ENCODE peak calls at places on chromosome 22, in seven cellular contexts. N is aorta; P is NCI-H2171 treated with DMSO at 0.1 percent for 48 hours; W is adipocyte; C is HS-27A; S is fibroblast of mammary gland; R is stimulated activated CD4-positive, alpha-beta T cell treated with anti-CD3 and anti-CD28 coated beads, Interleukin-4, amount 100 ng/mL, for 4 hours. G is an unnamed sample.

GRCh38 chr22:28955817-28956216 is 72.4 kb downstream of the ZNRF3 start:
- DNase-seq in N (no peak), R (peak), W (no peak), C (no peak), S (peak), P (peak), G (no peak)

GRCh38 chr22:42519544-42520237 is at the start of gene RRP7A:
- DNase-seq in P (peak), N (peak), W (peak), R (peak), C (no peak), S (peak), G (peak)

GRCh38 chr22:20524004-20524481 is 16.6 kb downstream of the MED15 start:
- DNase-seq in C (no peak), N (no peak), P (peak), S (no peak), R (no peak), W (no peak), G (no peak)

GRCh38 chr22:36110306-36110791 is 50.2 kb downstream of the APOL3 start:
- DNase-seq in W (no peak), P (no peak), S (no peak), C (no peak), N (peak), R (no peak), G (no peak)

GRCh38 chr22:49340406-49340805 is 487.3 kb downstream of the BRD1 start:
- DNase-seq in C (no peak), W (no peak), P (no peak), N (no peak), S (no peak), R (no peak), G (peak)

GRCh38 chr22:38429460-38430128 is 25.4 kb downstream of the KCNJ4 start:
- DNase-seq in P (peak), N (no peak), W (peak), C (no peak), R (no peak), S (no peak), G (no peak)

GRCh38 chr22:33076368-33076767 is 18.2 kb upstream of the SYN3 start:
- DNase-seq in C (no peak), W (peak), R (no peak), P (no peak), N (no peak), S (peak), G (no peak)

GRCh38 chr22:26905076-26905475 is 247.7 kb downstream of the MIAT start:
- DNase-seq in P (no peak), W (no peak), C (no peak), N (no peak), R (no peak), S (no peak), G (no peak)

GRCh38 chr22:36386351-36386899 is 1.3 kb downstream of the MYH9 start:
- DNase-seq in C (no peak), N (peak), P (peak), W (peak), S (no peak), R (peak), G (no peak)

GRCh38 chr22:47633111-47633510 is 870.7 kb downstream of the TBC1D22A start:
- DNase-seq in S (no peak), N (no peak), W (no peak), C (no peak), R (no peak), P (no peak), G (no peak)

GRCh38 chr22:36194971-36195370 is 6.6 kb downstream of the APOL4 start:
- DNase-seq in R (peak), S (peak), W (peak), N (peak), P (peak), C (no peak), G (no peak)

GRCh38 chr22:18068381-18068988 is 9.3 kb upstream of the PEX26 start:
- DNase-seq in N (peak), S (no peak), C (no peak), P (no peak), R (no peak), W (peak), G (no peak)

GRCh38 chr22:46848227-46848626 is 85.8 kb downstream of the TBC1D22A start:
- DNase-seq in C (no peak), N (no peak), R (no peak), S (peak), P (no peak), W (peak), G (no peak)

GRCh38 chr22:22974795-22975580 is 87.4 kb downstream of the IGLL5 start:
- DNase-seq in W (no peak), P (peak), S (no peak), N (no peak), C (no peak), R (no peak), G (no peak)

GRCh38 chr22:27133951-27134664 is 476.7 kb downstream of the MIAT start:
- DNase-seq in P (no peak), C (peak), W (peak), S (peak), R (no peak), N (peak), G (peak)

GRCh38 chr22:27654536-27655445 is 146.8 kb downstream of the MN1 start:
- DNase-seq in W (peak), P (peak), R (no peak), C (no peak), S (no peak), N (no peak), G (no peak)

GRCh38 chr22:27782065-27782464 is 19.5 kb downstream of the MN1 start:
- DNase-seq in W (no peak), C (no peak), P (no peak), R (no peak), S (no peak), N (no peak), G (no peak)

GRCh38 chr22:31977141-31977781 is 32.9 kb downstream of the YWHAH start:
- DNase-seq in C (peak), S (peak), N (peak), P (peak), R (peak), W (peak), G (peak)

GRCh38 chr22:42799462-42800405 is 57.3 kb downstream of the ARFGAP3 start:
- DNase-seq in R (no peak), C (no peak), W (no peak), P (peak), S (peak), N (no peak), G (no peak)

GRCh38 chr22:50008151-50009040 is 4.2 kb downstream of the IL17REL start:
- DNase-seq in C (no peak), P (no peak), R (no peak), N (no peak), S (no peak), W (no peak), G (no peak)

GRCh38 chr22:46622081-46622521 is 1.9 kb downstream of the GRAMD4 start:
- DNase-seq in R (no peak), S (no peak), N (peak), P (no peak), C (no peak), W (no peak), G (no peak)

GRCh38 chr22:46042786-46043185 is 65.8 kb upstream of the WNT7B start:
- DNase-seq in W (no peak), R (no peak), C (no peak), P (no peak), N (no peak), S (peak), G (peak)

GRCh38 chr22:50271519-50271970 is 1.4 kb upstream of the MAPK11 start:
- DNase-seq in W (peak), N (no peak), C (no peak), S (peak), R (peak), P (peak), G (no peak)

G was measured in suprapubic skin.